ENCODE peak calls at places on chromosomes 4 and X, in five cellular contexts. M is naive thymus-derived CD8-positive, alpha-beta T cell; K is EH; X is kidney tubule cell; N is SW480. E is an unnamed sample.

GRCh38 chr4:168835880-168836454 is 174.1 kb downstream of the CBR4 start:
- DNase-seq in M (no peak), K (no peak), X (no peak), N (no peak), E (no peak)

GRCh38 chrX:129788527-129788926 is 8.8 kb downstream of the SASH3 start:
- DNase-seq in M (no peak), K (no peak), X (no peak), N (no peak), E (no peak)

GRCh38 chr4:87031946-87032345 is 97.1 kb downstream of the AFF1 start:
- DNase-seq in M (no peak), K (no peak), X (no peak), N (no peak), E (no peak)

GRCh38 chr4:26464420-26465095 is 25.7 kb downstream of the CCKAR start:
- DNase-seq in M (no peak), K (no peak), X (no peak), N (no peak), E (no peak)

GRCh38 chr4:82833696-82834313 is 35.2 kb upstream of the SCD5 start:
- DNase-seq in M (no peak), K (peak), X (peak), N (peak), E (no peak)

GRCh38 chr4:102196221-102196620 is 149.1 kb downstream of the SLC39A8 start:
- DNase-seq in M (no peak), K (peak), X (peak), N (no peak), E (no peak)

GRCh38 chrX:17919896-17920446 is 58.9 kb upstream of the RAI2 start:
- DNase-seq in M (no peak), K (no peak), X (no peak), N (no peak), E (no peak)

GRCh38 chrX:30039768-30040167 is 175.6 kb upstream of the MAGEB2 start:
- DNase-seq in M (no peak), K (peak), X (no peak), N (no peak), E (no peak)

GRCh38 chr4:157994863-157995262 is 178.0 kb downstream of the GASK1B start:
- DNase-seq in M (no peak), K (no peak), X (no peak), N (no peak), E (no peak)

GRCh38 chr4:159159611-159160010 is 56.7 kb downstream of the RAPGEF2 start:
- DNase-seq in M (no peak), K (no peak), X (no peak), N (no peak), E (no peak)

GRCh38 chr4:150067859-150068258 is 10.4 kb upstream of the DCLK2 start:
- DNase-seq in M (no peak), K (no peak), X (no peak), N (no peak), E (no peak)